ENCODE peak calls at places on chromosome 5, in ten cellular contexts. Y is breast epithelium, X is stomach, K is GM12878, N is adrenal gland, T is body of pancreas, P is cardiac muscle cell, E is lower lobe of right lung, Z is brain microvascular endothelial cell, R is IMR-90. I is an unnamed sample.

GRCh38 chr5:17037751-17038150 is 101.7 kb upstream of the MYO10 start:
- DNase-seq in Y (no peak), X (no peak), K (no peak), N (no peak), T (no peak), P (no peak), E (no peak), Z (no peak), R (peak; percentile 65), I (no peak)

GRCh38 chr5:133205204-133205603 is 153.4 kb downstream of the HSPA4 start:
- DNase-seq in Y (no peak), X (no peak), K (no peak), N (no peak), T (no peak), P (no peak), E (no peak), Z (no peak), R (peak; percentile 48), I (no peak)

GRCh38 chr5:154740483-154740882 is 14.7 kb upstream of the LARP1 start:
- DNase-seq in Y (no peak), X (peak; percentile 70), K (no peak), N (peak; percentile 77), T (peak; percentile 41), P (no peak), E (no peak), Z (no peak), R (peak; percentile 82), I (peak; percentile 51)

GRCh38 chr5:175689147-175689991 is 31.5 kb downstream of the HRH2 start:
- DNase-seq in Y (no peak), X (no peak), K (no peak), N (peak; percentile 37), T (no peak), P (no peak), E (no peak), Z (peak; percentile 3), R (no peak), I (peak; percentile 71)

GRCh38 chr5:176653986-176654385 is 6.7 kb downstream of the TSPAN17 start:
- DNase-seq in Y (no peak), X (no peak), K (no peak), N (no peak), T (no peak), P (no peak), E (no peak), Z (no peak), R (no peak), I (no peak)

GRCh38 chr5:59021837-59022514 is 439.1 kb downstream of the RAB3C start:
- DNase-seq in Y (no peak), X (peak; percentile 35), K (no peak), N (no peak), T (no peak), P (no peak), E (peak; percentile 61), Z (no peak), R (no peak), I (peak; percentile 80)

GRCh38 chr5:24899180-24899579 is 254.4 kb upstream of the CDH10 start:
- DNase-seq in Y (no peak), X (no peak), K (no peak), N (no peak), T (no peak), P (no peak), E (no peak), Z (no peak), R (no peak), I (no peak)

GRCh38 chr5:39476466-39477215 is 51.9 kb upstream of the DAB2 start:
- DNase-seq in Y (no peak), X (no peak), K (no peak), N (no peak), T (no peak), P (no peak), E (no peak), Z (peak; percentile 53), R (peak; percentile 86), I (no peak)

GRCh38 chr5:11076945-11077613 is 316.0 kb upstream of the DAP start:
- DNase-seq in Y (no peak), X (no peak), K (no peak), N (no peak), T (no peak), P (no peak), E (no peak), Z (no peak), R (no peak), I (no peak)

GRCh38 chr5:27458318-27458717 is 419.9 kb upstream of the CDH9 start:
- DNase-seq in Y (no peak), X (no peak), K (no peak), N (no peak), T (no peak), P (no peak), E (no peak), Z (no peak), R (no peak), I (no peak)

GRCh38 chr5:33153891-33154290 is 286.9 kb upstream of the TARS1 start:
- DNase-seq in Y (no peak), X (no peak), K (no peak), N (no peak), T (no peak), P (no peak), E (no peak), Z (peak; percentile 43), R (peak; percentile 37), I (no peak)

GRCh38 chr5:157130933-157131332 is 11.7 kb downstream of the MED7 start:
- DNase-seq in Y (no peak), X (no peak), K (no peak), N (peak; percentile 35), T (no peak), P (peak; percentile 62), E (no peak), Z (peak; percentile 9), R (peak; percentile 21), I (no peak)

GRCh38 chr5:77638763-77639451 is 394 bp upstream of the OTP start:
- DNase-seq in Y (no peak), X (no peak), K (no peak), N (no peak), T (no peak), P (peak; percentile 70), E (no peak), Z (no peak), R (no peak), I (peak; percentile 65)
- H3K27me3 ChIP-seq in Y (peaks cover 10% of the 10 kb centered on the region), X (peaks cover 99% of the 10 kb centered on the region), K (peaks cover 3% of the 10 kb centered on the region), N (peaks cover 99% of the 10 kb centered on the region), T (peaks cover 87% of the 10 kb centered on the region), P (peaks cover 100% of the 10 kb centered on the region), E (peaks cover 100% of the 10 kb centered on the region), Z (peaks cover 83% of the 10 kb centered on the region), R (peaks cover 82% of the 10 kb centered on the region), I (peaks cover 100% of the 10 kb centered on the region)

DNA sequence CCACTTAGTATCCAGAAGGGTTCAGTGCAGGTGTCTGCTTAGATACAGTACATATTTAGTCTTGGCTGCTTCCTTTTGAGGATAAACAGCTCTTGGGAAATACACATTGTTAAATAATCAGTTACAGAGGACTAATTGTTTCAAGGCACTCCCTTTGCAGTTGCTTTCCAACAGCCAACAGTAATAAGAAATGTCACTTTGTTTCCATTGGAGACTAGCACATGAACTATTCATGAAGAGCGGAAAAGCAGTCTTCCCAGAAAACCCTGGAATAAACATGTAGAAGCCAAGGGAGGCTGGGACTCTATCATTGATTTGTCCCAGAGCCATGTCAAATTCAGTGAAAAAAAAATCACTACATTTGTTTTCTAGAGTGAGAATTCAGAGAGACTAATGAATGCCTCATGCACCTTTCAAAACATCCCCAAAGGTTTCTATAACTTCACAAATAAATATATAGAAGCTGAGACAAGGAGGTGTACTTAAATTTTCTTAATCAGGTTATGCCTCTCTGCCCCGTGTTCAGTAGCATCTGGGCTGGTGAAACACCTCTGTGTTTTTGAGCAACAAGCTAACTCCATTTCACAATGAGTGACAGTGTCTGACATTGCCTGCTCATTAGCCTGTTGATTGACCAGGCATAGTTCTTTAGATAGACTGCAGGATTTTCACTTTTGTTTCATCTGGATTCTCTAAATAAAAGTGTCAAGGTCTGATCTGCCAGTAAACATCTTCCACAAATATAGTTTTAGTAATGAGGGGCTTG is 271.5 kb downstream of the ARRDC3 start:
- DNase-seq in Y (no peak), X (no peak), K (no peak), N (no peak), T (no peak), P (no peak), E (no peak), Z (no peak), R (no peak), I (no peak)
- H3K27ac ChIP-seq in Y (peak overlapping the region; percentile 22), X (no peak overlapping the region), K (no peak overlapping the region), N (no peak overlapping the region), T (no peak overlapping the region), P (no peak overlapping the region), E (peak overlapping the region; percentile 5), Z (no peak overlapping the region), R (no peak overlapping the region), I (no peak overlapping the region)

GRCh38 chr5:135027699-135028615 is 6.1 kb downstream of the PITX1 start:
- DNase-seq in Y (no peak), X (no peak), K (no peak), N (no peak), T (no peak), P (no peak), E (peak; percentile 38), Z (no peak), R (no peak), I (no peak)

GRCh38 chr5:135026645-135027317 is 7.2 kb downstream of the PITX1 start:
- DNase-seq in Y (no peak), X (no peak), K (no peak), N (no peak), T (no peak), P (no peak), E (peak; percentile 30), Z (no peak), R (no peak), I (peak; percentile 67)

GRCh38 chr5:135025730-135026644 is 8.0 kb downstream of the PITX1 start:
- DNase-seq in Y (no peak), X (no peak), K (no peak), N (no peak), T (no peak), P (no peak), E (peak; percentile 25), Z (no peak), R (no peak), I (no peak)

GRCh38 chr5:135028791-135029467 is 5.1 kb downstream of the PITX1 start:
- DNase-seq in Y (no peak), X (no peak), K (no peak), N (no peak), T (no peak), P (no peak), E (peak; percentile 42), Z (no peak), R (no peak), I (no peak)

DNA sequence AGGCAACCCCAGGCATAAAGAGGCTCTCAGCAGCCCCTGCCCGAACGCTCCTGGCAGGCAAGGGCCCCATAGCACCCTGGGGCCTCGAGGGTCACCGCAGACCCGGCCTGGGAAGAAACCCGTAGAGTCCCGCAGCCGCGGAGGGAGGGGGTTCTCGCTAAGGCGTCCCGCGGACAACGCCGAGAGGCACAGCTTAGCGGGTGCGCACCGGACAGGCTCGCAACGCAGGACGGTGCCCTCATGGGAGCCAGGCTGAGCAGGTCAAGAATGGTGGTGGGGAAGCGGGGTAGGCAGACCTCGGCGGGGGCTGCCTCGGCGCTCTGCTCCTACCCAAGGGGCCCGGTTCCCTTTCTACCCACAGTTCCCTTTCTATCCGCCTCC is 6.7 kb downstream of the PITX1 start:
- DNase-seq in Y (no peak), X (no peak), K (no peak), N (no peak), T (no peak), P (no peak), E (peak; percentile 43), Z (no peak), R (no peak), I (no peak)
- H3K27me3 ChIP-seq in Y (peaks cover 7% of the 10 kb centered on the region), X (peaks cover 48% of the 10 kb centered on the region), K (peaks cover 17% of the 10 kb centered on the region), N (peaks cover 57% of the 10 kb centered on the region), T (peaks cover 51% of the 10 kb centered on the region), P (peaks cover 100% of the 10 kb centered on the region), E (peaks cover 71% of the 10 kb centered on the region), Z (peaks cover 59% of the 10 kb centered on the region), R (no peaks in the 10 kb centered on the region), I (peaks cover 56% of the 10 kb centered on the region)

GRCh38 chr5:9776525-9776924 is 146.4 kb upstream of the TAS2R1 start:
- DNase-seq in Y (no peak), X (no peak), K (no peak), N (no peak), T (no peak), P (no peak), E (no peak), Z (peak; percentile 32), R (peak; percentile 91), I (no peak)
- H3K27ac ChIP-seq in Y (no peak overlapping the region), X (no peak overlapping the region), K (no peak overlapping the region), N (no peak overlapping the region), T (no peak overlapping the region), P (no peak overlapping the region), E (no peak overlapping the region), Z (no peak overlapping the region), R (no peak overlapping the region), I (no peak overlapping the region)

I was measured in left lung.